ENCODE peak calls at places on chromosomes 3 and 15, in five cellular contexts. One of them, this sample, is unnamed.

GRCh38 chr3:167304077-167304476 is 76.0 kb downstream of the ZBBX start:
- DNase-seq in uterus: no peak
- DNase-seq in HCT116: peak
- DNase-seq in CD8-positive, alpha-beta T cell: no peak
- DNase-seq in dorsolateral prefrontal cortex: no peak
- DNase-seq in this sample: no peak

GRCh38 chr15:78808550-78808949 is 2.7 kb downstream of the ADAMTS7 start:
- DNase-seq in uterus: no peak
- DNase-seq in HCT116: peak
- DNase-seq in CD8-positive, alpha-beta T cell: no peak
- DNase-seq in dorsolateral prefrontal cortex: no peak
- DNase-seq in this sample: no peak

GRCh38 chr3:851098-851790 is 241.6 kb upstream of the CNTN6 start:
- DNase-seq in uterus: no peak
- DNase-seq in HCT116: no peak
- DNase-seq in CD8-positive, alpha-beta T cell: no peak
- DNase-seq in dorsolateral prefrontal cortex: no peak
- DNase-seq in this sample: no peak

GRCh38 chr3:66186545-66186944 is 34.3 kb upstream of the SLC25A26 start:
- DNase-seq in uterus: no peak
- DNase-seq in HCT116: no peak
- DNase-seq in CD8-positive, alpha-beta T cell: no peak
- DNase-seq in dorsolateral prefrontal cortex: no peak
- DNase-seq in this sample: no peak

GRCh38 chr3:48851407-48851806 is 3.7 kb upstream of the PRKAR2A start:
- DNase-seq in uterus: no peak
- DNase-seq in HCT116: no peak
- DNase-seq in CD8-positive, alpha-beta T cell: no peak
- DNase-seq in dorsolateral prefrontal cortex: peak
- DNase-seq in this sample: no peak

GRCh38 chr15:52351206-52351907 is 55.8 kb upstream of the MYO5C start:
- DNase-seq in uterus: no peak
- DNase-seq in HCT116: no peak
- DNase-seq in CD8-positive, alpha-beta T cell: no peak
- DNase-seq in dorsolateral prefrontal cortex: no peak
- DNase-seq in this sample: no peak

GRCh38 chr15:52343831-52344230 is 48.2 kb upstream of the MYO5C start:
- DNase-seq in uterus: no peak
- DNase-seq in HCT116: no peak
- DNase-seq in CD8-positive, alpha-beta T cell: no peak
- DNase-seq in dorsolateral prefrontal cortex: no peak
- DNase-seq in this sample: no peak

GRCh38 chr15:75211436-75212199 is 9.9 kb downstream of the C15orf39 start:
- DNase-seq in uterus: no peak
- DNase-seq in HCT116: no peak
- DNase-seq in CD8-positive, alpha-beta T cell: no peak
- DNase-seq in dorsolateral prefrontal cortex: no peak
- DNase-seq in this sample: no peak

GRCh38 chr3:157231071-157231470 is 71.1 kb upstream of the CCNL1 start:
- DNase-seq in uterus: no peak
- DNase-seq in HCT116: no peak
- DNase-seq in CD8-positive, alpha-beta T cell: no peak
- DNase-seq in dorsolateral prefrontal cortex: no peak
- DNase-seq in this sample: no peak

GRCh38 chr3:13840456-13840855 is 39.4 kb downstream of the WNT7A start:
- DNase-seq in uterus: no peak
- DNase-seq in HCT116: no peak
- DNase-seq in CD8-positive, alpha-beta T cell: no peak
- DNase-seq in dorsolateral prefrontal cortex: no peak
- DNase-seq in this sample: no peak

GRCh38 chr15:78617131-78617915 is 3.5 kb downstream of the CHRNA3 start:
- DNase-seq in uterus: no peak
- DNase-seq in HCT116: no peak
- DNase-seq in CD8-positive, alpha-beta T cell: peak
- DNase-seq in dorsolateral prefrontal cortex: no peak
- DNase-seq in this sample: no peak

GRCh38 chr3:71681224-71681668 is 44.0 kb downstream of the EIF4E3 start:
- DNase-seq in uterus: peak
- DNase-seq in HCT116: peak
- DNase-seq in CD8-positive, alpha-beta T cell: no peak
- DNase-seq in dorsolateral prefrontal cortex: peak
- DNase-seq in this sample: peak

GRCh38 chr3:195881276-195881988 is 26.9 kb downstream of the TNK2 start:
- DNase-seq in uterus: no peak
- DNase-seq in HCT116: no peak
- DNase-seq in CD8-positive, alpha-beta T cell: no peak
- DNase-seq in dorsolateral prefrontal cortex: no peak
- DNase-seq in this sample: no peak

GRCh38 chr3:4695846-4696245 is 202.7 kb downstream of the ITPR1 start:
- DNase-seq in uterus: no peak
- DNase-seq in HCT116: no peak
- DNase-seq in CD8-positive, alpha-beta T cell: no peak
- DNase-seq in dorsolateral prefrontal cortex: no peak
- DNase-seq in this sample: no peak

GRCh38 chr3:129608936-129609590 is 2.6 kb upstream of the PLXND1 start:
- DNase-seq in uterus: no peak
- DNase-seq in HCT116: no peak
- DNase-seq in CD8-positive, alpha-beta T cell: no peak
- DNase-seq in dorsolateral prefrontal cortex: no peak
- DNase-seq in this sample: no peak
- H3K27ac ChIP-seq in uterus: peak
- H3K27ac ChIP-seq in HCT116: no peak
- H3K27ac ChIP-seq in CD8-positive, alpha-beta T cell: no peak
- H3K27ac ChIP-seq in dorsolateral prefrontal cortex: no peak
- H3K27ac ChIP-seq in this sample: no peak

GRCh38 chr3:165505657-165506056 is 309.5 kb upstream of the SLITRK3 start:
- DNase-seq in uterus: no peak
- DNase-seq in HCT116: no peak
- DNase-seq in CD8-positive, alpha-beta T cell: no peak
- DNase-seq in dorsolateral prefrontal cortex: no peak
- DNase-seq in this sample: no peak
- H3K27ac ChIP-seq in uterus: no peak
- H3K27ac ChIP-seq in HCT116: no peak
- H3K27ac ChIP-seq in CD8-positive, alpha-beta T cell: no peak
- H3K27ac ChIP-seq in dorsolateral prefrontal cortex: no peak
- H3K27ac ChIP-seq in this sample: no peak

GRCh38 chr3:32948625-32949445 is 2.6 kb upstream of the CCR4 start:
- DNase-seq in uterus: no peak
- DNase-seq in HCT116: no peak
- DNase-seq in CD8-positive, alpha-beta T cell: no peak
- DNase-seq in dorsolateral prefrontal cortex: no peak
- DNase-seq in this sample: no peak

GRCh38 chr3:32945136-32945535 is 6.3 kb upstream of the CCR4 start:
- DNase-seq in uterus: no peak
- DNase-seq in HCT116: peak
- DNase-seq in CD8-positive, alpha-beta T cell: no peak
- DNase-seq in dorsolateral prefrontal cortex: no peak
- DNase-seq in this sample: no peak

GRCh38 chr3:32950516-32950915 is 928 bp upstream of the CCR4 start:
- DNase-seq in uterus: no peak
- DNase-seq in HCT116: no peak
- DNase-seq in CD8-positive, alpha-beta T cell: no peak
- DNase-seq in dorsolateral prefrontal cortex: no peak
- DNase-seq in this sample: no peak

GRCh38 chr3:32946973-32947372 is 4.5 kb upstream of the CCR4 start:
- DNase-seq in uterus: no peak
- DNase-seq in HCT116: no peak
- DNase-seq in CD8-positive, alpha-beta T cell: no peak
- DNase-seq in dorsolateral prefrontal cortex: no peak
- DNase-seq in this sample: no peak

GRCh38 chr3:32947466-32948238 is 3.8 kb upstream of the CCR4 start:
- DNase-seq in uterus: peak
- DNase-seq in HCT116: peak
- DNase-seq in CD8-positive, alpha-beta T cell: peak
- DNase-seq in dorsolateral prefrontal cortex: peak
- DNase-seq in this sample: peak
- H3K27ac ChIP-seq in uterus: no peak
- H3K27ac ChIP-seq in HCT116: no peak
- H3K27ac ChIP-seq in CD8-positive, alpha-beta T cell: no peak
- H3K27ac ChIP-seq in dorsolateral prefrontal cortex: no peak
- H3K27ac ChIP-seq in this sample: no peak

DNA sequence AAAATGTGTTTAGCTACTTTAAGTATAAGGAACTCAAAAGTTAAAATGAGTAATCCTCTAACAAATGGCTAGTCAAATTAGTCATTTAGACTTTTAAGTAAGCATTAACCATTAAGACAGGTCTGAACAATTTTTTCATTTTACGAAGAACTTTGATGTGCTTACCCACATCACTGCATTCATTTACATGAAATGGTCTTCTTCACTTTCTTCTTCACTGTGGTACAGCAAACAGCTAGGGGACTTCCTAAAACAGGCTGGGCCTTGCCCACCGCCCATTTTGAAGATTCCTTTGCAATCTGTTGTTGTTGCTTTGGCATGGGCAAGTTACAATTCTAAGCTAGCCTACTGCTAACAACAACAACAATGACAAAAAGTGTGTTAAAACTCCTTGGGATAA is 67.4 kb downstream of the CBLB start:
- DNase-seq in uterus: no peak
- DNase-seq in HCT116: no peak
- DNase-seq in CD8-positive, alpha-beta T cell: no peak
- DNase-seq in dorsolateral prefrontal cortex: no peak
- DNase-seq in this sample: no peak
- H3K27ac ChIP-seq in uterus: no peak
- H3K27ac ChIP-seq in HCT116: no peak
- H3K27ac ChIP-seq in CD8-positive, alpha-beta T cell: no peak
- H3K27ac ChIP-seq in dorsolateral prefrontal cortex: no peak
- H3K27ac ChIP-seq in this sample: no peak

DNA sequence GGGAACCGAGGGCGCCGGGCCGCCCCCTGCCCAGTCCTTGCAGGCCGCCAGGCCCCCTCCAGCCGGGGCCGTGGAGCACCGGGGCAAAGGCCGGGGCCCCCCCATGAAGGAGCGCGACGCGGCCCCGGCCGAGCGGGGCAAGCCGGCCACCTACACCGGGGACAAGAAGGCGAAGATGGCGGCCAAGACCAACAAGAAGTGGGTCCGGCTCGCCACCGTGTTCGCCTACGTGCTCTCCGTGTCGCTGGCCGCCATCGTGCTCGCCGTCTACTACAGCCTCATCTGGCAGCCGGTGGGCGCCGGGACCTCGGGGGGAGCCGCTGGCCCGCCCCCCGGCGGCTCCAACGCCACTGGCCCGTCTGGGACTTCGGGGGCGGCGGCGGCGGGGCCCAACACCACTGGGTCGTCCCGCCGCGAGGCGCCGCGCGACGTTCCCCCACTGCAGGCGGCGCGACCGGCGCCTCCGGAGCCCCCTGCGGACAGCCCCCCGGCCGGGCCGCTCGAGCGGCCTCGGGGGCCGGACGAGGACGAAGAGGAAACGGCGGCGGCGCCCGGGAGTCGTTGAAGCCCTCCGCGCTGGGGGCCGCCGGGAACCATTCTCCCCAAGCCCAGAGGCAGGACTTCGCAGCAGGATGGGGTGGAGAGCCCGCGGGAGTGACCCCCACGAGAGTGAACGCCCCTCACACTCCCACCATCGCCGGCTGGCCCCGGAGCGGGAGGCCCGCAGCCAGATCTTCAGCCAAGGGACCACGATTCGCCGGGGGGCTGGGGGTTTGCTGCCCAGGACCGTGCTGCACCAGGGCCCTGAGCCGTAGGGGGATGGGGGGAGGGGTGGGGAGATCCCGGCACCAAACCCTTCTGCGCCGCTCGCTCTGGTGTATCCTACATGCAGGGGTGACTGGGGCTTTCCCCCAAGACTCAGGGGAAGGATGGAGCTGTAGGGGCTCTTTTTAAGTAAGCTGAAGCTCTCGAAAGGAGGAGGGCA is 753 bp downstream of the INAFM2 start:
- DNase-seq in uterus: no peak
- DNase-seq in HCT116: no peak
- DNase-seq in CD8-positive, alpha-beta T cell: no peak
- DNase-seq in dorsolateral prefrontal cortex: peak
- DNase-seq in this sample: no peak
- H3K27ac ChIP-seq in uterus: peak
- H3K27ac ChIP-seq in HCT116: peak
- H3K27ac ChIP-seq in CD8-positive, alpha-beta T cell: no peak
- H3K27ac ChIP-seq in dorsolateral prefrontal cortex: peak
- H3K27ac ChIP-seq in this sample: no peak

DNA sequence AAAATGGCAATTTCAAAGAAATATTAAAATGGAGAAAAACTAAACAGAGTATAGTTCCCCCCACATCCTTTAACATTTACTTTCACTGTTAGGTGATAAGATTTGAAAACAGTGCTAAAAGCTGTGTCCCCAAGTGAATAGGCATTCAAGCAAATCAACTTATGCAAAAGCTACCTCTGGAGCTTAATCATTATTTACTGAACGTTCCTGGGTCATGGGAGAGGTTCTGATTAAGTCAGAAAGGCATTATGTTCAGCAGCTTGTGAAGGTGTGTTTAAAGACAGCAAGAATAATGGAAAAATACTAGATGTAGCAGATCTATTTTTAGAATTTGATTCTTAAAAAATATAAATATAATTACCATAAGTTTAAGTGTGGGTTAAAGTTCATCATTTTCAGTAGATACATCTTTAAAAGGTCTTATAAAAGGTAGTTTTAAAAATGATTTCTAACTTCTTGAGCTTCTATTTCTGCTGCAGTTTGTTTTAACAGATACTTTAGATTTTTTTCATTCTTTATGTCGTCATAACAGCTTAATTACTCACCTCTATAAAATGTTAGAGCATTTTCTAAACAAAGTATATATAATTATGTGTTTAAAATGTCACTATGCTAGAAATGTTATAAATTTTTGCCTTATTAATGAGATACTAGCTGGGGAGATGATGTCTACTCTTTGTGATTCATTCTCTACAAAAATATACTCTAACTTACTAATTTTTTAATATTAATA is 127.9 kb downstream of the MITF start:
- DNase-seq in uterus: no peak
- DNase-seq in HCT116: no peak
- DNase-seq in CD8-positive, alpha-beta T cell: no peak
- DNase-seq in dorsolateral prefrontal cortex: no peak
- DNase-seq in this sample: no peak
- H3K27ac ChIP-seq in uterus: peak
- H3K27ac ChIP-seq in HCT116: no peak
- H3K27ac ChIP-seq in CD8-positive, alpha-beta T cell: no peak
- H3K27ac ChIP-seq in dorsolateral prefrontal cortex: no peak
- H3K27ac ChIP-seq in this sample: no peak

DNA sequence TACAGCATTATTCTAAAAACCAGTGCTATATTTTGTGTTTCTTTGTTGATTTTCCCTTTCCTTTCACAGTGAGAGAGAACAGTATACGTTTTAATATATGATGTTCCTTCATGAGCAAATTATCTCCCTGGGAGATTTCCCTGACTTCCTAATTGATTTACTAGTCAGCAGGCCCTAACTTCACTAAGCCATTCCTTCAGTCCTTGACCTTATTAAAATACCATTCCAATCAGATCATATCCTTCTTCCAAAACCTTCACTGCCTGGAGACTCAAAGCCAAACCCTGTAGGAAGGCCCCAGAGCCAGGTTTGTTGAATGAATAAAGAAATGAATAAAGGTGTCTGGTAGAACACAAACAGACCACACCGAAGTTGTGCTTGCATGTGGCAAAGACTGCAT is 43.8 kb upstream of the ARHGEF3 start:
- DNase-seq in uterus: no peak
- DNase-seq in HCT116: no peak
- DNase-seq in CD8-positive, alpha-beta T cell: no peak
- DNase-seq in dorsolateral prefrontal cortex: no peak
- DNase-seq in this sample: no peak
- H3K27ac ChIP-seq in uterus: no peak
- H3K27ac ChIP-seq in HCT116: no peak
- H3K27ac ChIP-seq in CD8-positive, alpha-beta T cell: no peak
- H3K27ac ChIP-seq in dorsolateral prefrontal cortex: no peak
- H3K27ac ChIP-seq in this sample: no peak